ENCODE peak calls at places on chromosomes 4 and X, in four cellular contexts. R, E, X and J are unnamed samples. For H3K4me1, the result is how much of the 10 kb centered on the place peaks cover.

GRCh38 chrX:83469551-83469950 is 38.5 kb upstream of the POU3F4 start:
- DNase-seq in R (peak), E (no peak), X (no peak), J (no peak)

GRCh38 chr4:86333236-86333635 is 26.6 kb downstream of the MAPK10 start:
- DNase-seq in R (no peak), E (no peak), X (no peak), J (no peak)

GRCh38 chrX:107450823-107451509 is 1.5 kb downstream of the FRMPD3 start:
- DNase-seq in R (no peak), E (no peak), X (no peak), J (no peak)

GRCh38 chr4:53804719-53805118 is 213.4 kb upstream of the LNX1 start:
- DNase-seq in R (peak), E (no peak), X (peak), J (peak)

GRCh38 chrX:154372612-154373022 is 1.8 kb downstream of the FLNA start:
- DNase-seq in R (no peak), E (no peak), X (no peak), J (no peak)

GRCh38 chrX:69196666-69197065 is 31.4 kb upstream of the PJA1 start:
- DNase-seq in R (no peak), E (no peak), X (no peak), J (no peak)

GRCh38 chr4:18020145-18020670 is 1.3 kb downstream of the LCORL start:
- DNase-seq in R (no peak), E (no peak), X (no peak), J (no peak)

GRCh38 chr4:68182382-68182820 is 52.7 kb upstream of the TMPRSS11F start:
- DNase-seq in R (no peak), E (no peak), X (peak), J (no peak)

GRCh38 chr4:103934178-103934789 is 214.5 kb upstream of the TACR3 start:
- DNase-seq in R (peak), E (no peak), X (no peak), J (no peak)

GRCh38 chrX:65837875-65838549 is 170.6 kb downstream of the MSN start:
- DNase-seq in R (no peak), E (no peak), X (no peak), J (no peak)

GRCh38 chrX:46978341-46979291 is 66.4 kb downstream of the JADE3 start:
- DNase-seq in R (peak), E (peak), X (peak), J (peak)

GRCh38 chr4:177005801-177006230 is 213.1 kb upstream of the VEGFC start:
- DNase-seq in R (no peak), E (no peak), X (no peak), J (peak)

GRCh38 chrX:107669885-107670628 is 41.7 kb downstream of the PRPS1 start:
- DNase-seq in R (no peak), E (no peak), X (no peak), J (no peak)

GRCh38 chr4:82044141-82044993 is 329.4 kb downstream of the HNRNPD start:
- DNase-seq in R (peak), E (no peak), X (peak), J (peak)

GRCh38 chr4:103996637-103997036 is 276.9 kb upstream of the TACR3 start:
- DNase-seq in R (peak), E (no peak), X (no peak), J (peak)

GRCh38 chrX:78046362-78046761 is 57.7 kb upstream of the PGK1 start:
- DNase-seq in R (no peak), E (no peak), X (no peak), J (no peak)

GRCh38 chrX:80285131-80285773 is 135.0 kb upstream of the TENT5D start:
- DNase-seq in R (peak), E (no peak), X (no peak), J (no peak)

GRCh38 chrX:103791826-103792458 is 15.3 kb downstream of the PLP1 start:
- DNase-seq in R (no peak), E (no peak), X (no peak), J (no peak)

GRCh38 chr4:2066011-2066551 is 7.0 kb downstream of the NAT8L start:
- DNase-seq in R (no peak), E (no peak), X (peak), J (no peak)

GRCh38 chrX:45986971-45987370 is 558.2 kb downstream of the ZNF674 start:
- DNase-seq in R (no peak), E (no peak), X (no peak), J (no peak)

GRCh38 chr4:118746251-118746919 is 61.2 kb downstream of the METTL14 start:
- DNase-seq in R (no peak), E (no peak), X (no peak), J (no peak)

GRCh38 chr4:95204873-95205272 is 343.9 kb downstream of the UNC5C start:
- DNase-seq in R (no peak), E (no peak), X (no peak), J (no peak)

GRCh38 chr4:83013420-83013867 is 2.8 kb upstream of the LIN54 start:
- DNase-seq in R (no peak), E (no peak), X (no peak), J (no peak)

GRCh38 chrX:149704664-149705063 is 7.2 kb upstream of the MAGEA11 start:
- DNase-seq in R (no peak), E (no peak), X (no peak), J (no peak)

GRCh38 chr4:166527500-166527899 is 654.5 kb downstream of the TLL1 start:
- DNase-seq in R (no peak), E (no peak), X (no peak), J (no peak)

GRCh38 chrX:134895785-134896184 is 95.0 kb upstream of the SMIM10 start:
- DNase-seq in R (no peak), E (no peak), X (no peak), J (no peak)

GRCh38 chr4:56078866-56079265 is 130.1 kb downstream of the CEP135 start:
- DNase-seq in R (no peak), E (no peak), X (no peak), J (no peak)

GRCh38 chrX:152136312-152136711 is 2.1 kb downstream of the MAGEA10 start:
- DNase-seq in R (no peak), E (no peak), X (no peak), J (no peak)

DNA sequence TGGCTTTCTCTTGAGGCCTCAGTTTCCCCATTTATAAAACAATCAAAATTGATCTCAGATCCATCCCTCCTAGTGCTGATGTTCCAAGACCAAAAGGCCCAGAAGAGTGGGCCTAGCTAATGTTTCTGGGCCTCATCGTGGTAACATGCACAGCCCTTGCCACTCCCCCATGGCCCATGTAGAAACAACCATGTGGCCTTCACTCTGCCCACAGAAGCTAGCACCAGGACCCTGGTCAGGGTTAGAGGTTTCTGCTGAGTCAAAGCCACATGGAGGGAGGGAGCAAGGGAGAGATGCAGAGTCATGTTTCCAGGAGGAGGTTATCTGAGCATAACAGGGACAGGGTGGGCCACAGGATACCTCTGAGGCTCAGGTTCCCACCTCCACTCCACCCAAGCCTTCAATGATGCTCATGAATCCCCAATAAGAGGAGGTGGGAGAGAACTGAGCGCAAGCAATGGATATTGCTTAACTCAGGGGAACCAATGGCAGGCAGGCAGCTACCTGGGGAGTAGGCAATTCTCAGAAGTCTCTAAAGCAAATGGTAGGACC is 16.9 kb downstream of the OTUD5 start:
- DNase-seq in R (no peak), E (no peak), X (no peak), J (no peak)
- H3K4me1 ChIP-seq in R (under half), E (half or more), X (under half), J (under half)

GRCh38 chr4:80127870-80128419 is 54.9 kb upstream of the ANTXR2 start:
- DNase-seq in R (no peak), E (no peak), X (no peak), J (no peak)

GRCh38 chr4:80124246-80125211 is 51.5 kb upstream of the ANTXR2 start:
- DNase-seq in R (no peak), E (no peak), X (no peak), J (no peak)

GRCh38 chr4:80125252-80126177 is 52.5 kb upstream of the ANTXR2 start:
- DNase-seq in R (no peak), E (peak), X (no peak), J (no peak)

GRCh38 chr4:80128941-80129340 is 55.9 kb upstream of the ANTXR2 start:
- DNase-seq in R (no peak), E (no peak), X (no peak), J (no peak)

GRCh38 chr4:80126435-80126834 is 53.4 kb upstream of the ANTXR2 start:
- DNase-seq in R (no peak), E (no peak), X (no peak), J (no peak)
- H3K4me1 ChIP-seq in R (under half), E (under half), X (under half), J (under half)

GRCh38 chr4:173057906-173058305 is 110.7 kb upstream of the GALNT7 start:
- DNase-seq in R (no peak), E (no peak), X (no peak), J (no peak)
- H3K4me1 ChIP-seq in R (under half), E (under half), X (under half), J (under half)

DNA sequence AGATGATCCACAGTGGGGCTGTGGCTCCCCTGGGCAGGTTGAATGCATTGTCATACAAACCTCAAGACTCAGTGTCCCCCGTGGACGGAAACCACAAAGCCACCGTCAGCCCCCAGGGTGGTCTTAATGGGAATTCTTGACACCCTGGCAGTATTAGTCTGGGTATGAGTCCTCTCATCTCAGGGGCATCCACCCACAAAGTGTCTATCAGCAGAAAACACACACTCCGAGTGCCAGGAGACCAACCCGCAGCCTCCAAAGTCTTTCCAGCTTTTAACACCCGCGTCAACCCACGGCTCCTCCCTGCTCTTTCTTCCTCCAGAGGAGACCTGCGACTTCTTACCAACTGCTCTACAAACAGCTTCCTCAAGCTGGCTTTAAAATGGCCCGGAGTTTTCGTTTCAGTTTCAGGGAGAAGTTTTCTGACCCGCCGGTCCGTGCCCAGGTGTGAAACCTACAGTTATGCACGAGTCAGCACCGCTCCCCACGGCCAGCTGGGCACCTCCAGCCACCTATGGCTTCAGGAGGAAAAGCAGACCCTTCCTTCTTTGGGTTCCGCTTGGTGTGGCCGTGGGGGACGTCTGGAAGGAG is 14.4 kb upstream of the ASMTL start:
- DNase-seq in R (no peak), E (peak), X (no peak), J (no peak)
- H3K4me1 ChIP-seq in R (under half), E (half or more), X (under half), J (under half)

DNA sequence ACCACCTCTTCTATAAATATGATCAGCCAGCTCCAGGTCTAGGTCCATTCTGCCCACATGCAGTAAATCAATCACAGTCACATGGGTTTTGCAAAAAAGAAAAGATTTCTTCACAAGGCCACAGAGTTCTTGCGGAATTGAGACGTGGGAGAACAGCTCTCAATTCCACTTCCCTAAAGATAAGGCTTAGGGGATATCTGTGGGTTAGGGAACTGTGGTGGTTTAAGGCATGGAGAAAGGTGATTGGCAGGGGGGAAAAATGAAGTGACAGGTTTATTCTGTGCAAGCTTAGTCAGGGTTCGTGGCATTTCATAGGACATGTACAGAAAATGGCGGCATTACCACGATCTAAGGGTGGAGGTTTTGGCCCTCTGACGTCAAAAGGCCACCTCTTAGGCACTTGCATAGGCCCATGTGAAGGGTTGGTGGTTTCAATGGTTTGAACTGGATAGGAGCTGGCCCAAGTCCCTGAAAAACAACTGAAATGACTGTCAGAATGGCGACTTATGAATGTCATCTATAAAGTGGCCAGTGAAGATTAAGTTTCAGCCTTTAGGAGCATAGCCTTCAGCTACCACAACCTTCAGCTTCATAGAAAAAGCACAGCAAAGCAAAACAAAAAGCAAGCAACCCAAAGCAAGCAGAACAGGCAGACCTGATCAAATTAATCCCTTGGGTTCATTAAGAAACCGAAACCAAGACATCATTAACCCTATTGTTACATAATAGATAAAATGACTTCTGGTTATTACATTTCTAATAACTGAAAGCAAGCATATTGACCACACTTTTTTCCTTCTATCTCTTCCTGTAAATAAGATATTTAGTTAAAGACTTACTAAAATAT is 289.8 kb upstream of the SFRP2 start:
- DNase-seq in R (no peak), E (no peak), X (no peak), J (no peak)
- H3K4me1 ChIP-seq in R (under half), E (under half), X (under half), J (under half)

DNA sequence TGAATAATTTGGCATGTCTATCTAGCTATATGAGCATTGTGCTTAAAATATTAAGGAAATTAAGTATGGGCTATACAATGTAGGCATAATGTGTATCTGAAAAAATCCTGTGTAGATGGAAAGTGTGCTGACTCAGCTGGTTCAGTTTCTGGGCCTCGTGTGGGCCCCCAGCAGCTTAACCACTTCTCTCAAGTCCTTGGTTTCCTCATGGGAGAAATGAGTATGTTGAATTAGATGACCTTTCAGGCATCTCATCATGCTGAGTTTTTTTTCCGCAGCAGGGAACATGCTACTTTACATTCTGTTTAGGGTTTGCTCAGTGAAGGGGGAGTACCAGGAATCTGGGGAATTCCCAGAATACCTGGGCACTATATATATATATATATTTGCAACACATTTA is 30.5 kb downstream of the RHOH start:
- DNase-seq in R (no peak), E (no peak), X (no peak), J (no peak)
- H3K4me1 ChIP-seq in R (under half), E (half or more), X (under half), J (under half)

GRCh38 chr4:128308986-128309385 is 21.4 kb upstream of the PGRMC2 start:
- DNase-seq in R (no peak), E (no peak), X (no peak), J (no peak)
- H3K4me1 ChIP-seq in R (under half), E (under half), X (under half), J (under half)

GRCh38 chrX:1468250-1468772 is 15.6 kb upstream of the ASMTL start:
- DNase-seq in R (no peak), E (peak), X (no peak), J (peak)
- H3K4me1 ChIP-seq in R (under half), E (half or more), X (under half), J (under half)

DNA sequence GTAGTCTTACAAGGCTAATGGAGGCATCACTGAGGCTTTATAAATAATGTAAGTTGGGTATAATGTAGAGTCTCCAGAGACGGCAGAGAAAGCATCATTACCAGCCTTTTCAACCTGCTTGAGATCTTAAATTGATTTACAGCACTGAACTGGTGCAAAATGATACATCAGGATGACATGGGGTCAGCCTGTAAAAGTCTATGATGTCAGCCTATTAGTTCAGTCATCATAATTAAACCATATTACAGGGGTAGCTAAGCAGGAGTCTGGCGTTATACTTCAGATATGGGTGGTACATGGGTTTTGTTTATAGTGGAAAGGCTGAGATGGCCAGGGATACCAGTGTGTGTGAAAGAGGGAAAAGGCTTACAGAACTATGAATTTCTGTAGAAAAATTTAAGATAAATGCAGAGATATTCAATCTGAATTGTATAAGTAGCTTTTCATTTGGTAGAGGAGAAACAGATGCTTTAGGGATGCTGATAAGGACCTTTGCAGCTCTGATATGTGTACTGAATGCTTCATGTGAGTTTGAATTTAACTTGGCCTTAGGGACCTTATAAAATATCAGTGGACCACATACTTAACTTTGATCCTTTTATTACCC is 2.7 kb downstream of the SMAD1 start:
- DNase-seq in R (no peak), E (no peak), X (no peak), J (no peak)
- H3K4me1 ChIP-seq in R (under half), E (under half), X (under half), J (under half)

DNA sequence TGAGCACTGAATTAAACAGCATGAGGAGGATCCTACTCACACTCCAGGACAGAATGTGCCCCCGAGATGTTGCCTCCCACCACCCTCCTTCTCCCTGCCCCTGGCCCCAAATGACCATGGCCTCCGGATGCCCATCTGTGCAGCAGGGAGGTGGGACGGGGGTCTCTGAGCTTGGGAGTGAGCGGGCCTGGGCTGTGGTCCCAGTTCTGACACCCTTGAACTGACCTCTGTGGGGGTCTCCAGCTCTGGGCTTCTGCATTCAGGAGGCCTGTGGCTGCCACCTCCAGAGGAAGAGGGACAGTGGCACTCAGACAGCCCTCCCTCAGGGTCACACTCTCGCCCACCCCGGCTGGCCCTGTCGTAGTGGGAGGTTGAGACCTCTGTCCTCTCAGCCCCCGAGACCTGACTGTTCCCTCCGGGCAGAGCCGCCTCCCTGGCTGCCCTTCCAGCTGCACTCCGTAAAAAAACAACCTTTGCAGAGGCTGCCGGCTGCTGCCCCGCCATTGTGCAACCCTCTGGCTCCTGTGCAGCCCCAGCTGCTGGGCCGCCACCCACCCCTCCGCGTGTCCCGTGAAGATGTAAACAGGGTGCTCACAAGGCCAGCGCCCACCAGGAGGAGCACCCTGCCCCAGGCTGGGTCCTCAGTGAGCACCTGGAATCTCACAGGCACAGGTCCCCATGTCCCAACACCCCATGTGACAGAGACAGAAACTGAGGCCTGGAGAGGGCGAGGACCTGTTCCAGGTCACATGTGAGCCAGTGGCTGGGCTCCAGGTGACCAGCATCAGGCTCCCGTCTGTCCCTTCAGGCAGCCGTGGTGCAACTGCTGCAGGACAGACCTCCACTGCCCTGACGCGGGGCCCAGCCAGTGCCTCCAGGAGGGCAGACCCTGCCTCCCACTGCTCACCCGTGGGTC is 39.6 kb downstream of the HTRA3 start:
- DNase-seq in R (no peak), E (no peak), X (peak), J (no peak)
- H3K4me1 ChIP-seq in R (under half), E (under half), X (under half), J (under half)